ENCODE peak calls at places on chromosomes 13 and 19, in eight cellular contexts. One of them, this sample, is unnamed.

GRCh38 chr13:45974500-45974899 is 78.0 kb downstream of the ZC3H13 start:
- DNase-seq in neural progenitor cell: no peak
- DNase-seq in ovary: no peak
- DNase-seq in tibial nerve: no peak
- DNase-seq in cardiac muscle cell: no peak
- DNase-seq in tibial artery: no peak
- DNase-seq in psoas muscle: no peak
- DNase-seq in aorta: no peak
- DNase-seq in this sample: no peak

GRCh38 chr13:52851153-52851962 is 2.9 kb upstream of the PCDH8 start:
- DNase-seq in ovary: no peak
- DNase-seq in tibial nerve: no peak
- DNase-seq in aorta: peak; percentile 79
- DNase-seq in psoas muscle: peak; percentile 19
- DNase-seq in neural progenitor cell: peak; percentile 97
- DNase-seq in cardiac muscle cell: peak; percentile 73
- DNase-seq in tibial artery: peak; percentile 27
- DNase-seq in this sample: no peak

GRCh38 chr19:13681509-13681908 is 82.8 kb upstream of the MRI1 start:
- DNase-seq in ovary: no peak
- DNase-seq in aorta: no peak
- DNase-seq in cardiac muscle cell: no peak
- DNase-seq in tibial nerve: no peak
- DNase-seq in neural progenitor cell: no peak
- DNase-seq in psoas muscle: no peak
- DNase-seq in tibial artery: no peak
- DNase-seq in this sample: no peak

GRCh38 chr13:99282264-99283231 is 24.4 kb upstream of the GPR18 start:
- DNase-seq in neural progenitor cell: no peak
- DNase-seq in psoas muscle: no peak
- DNase-seq in tibial nerve: no peak
- DNase-seq in ovary: no peak
- DNase-seq in aorta: no peak
- DNase-seq in tibial artery: no peak
- DNase-seq in cardiac muscle cell: no peak
- DNase-seq in this sample: no peak

GRCh38 chr19:55605207-55605636 is 225 bp upstream of the ZNF865 start:
- DNase-seq in tibial artery: peak; percentile 95
- DNase-seq in ovary: peak; percentile 99
- DNase-seq in neural progenitor cell: peak; percentile 99
- DNase-seq in aorta: peak; percentile 100
- DNase-seq in tibial nerve: peak; percentile 90
- DNase-seq in psoas muscle: peak; percentile 98
- DNase-seq in cardiac muscle cell: peak; percentile 99
- DNase-seq in this sample: peak; percentile 96

GRCh38 chr13:85528578-85529215 is 270.5 kb downstream of the SLITRK6 start:
- DNase-seq in neural progenitor cell: no peak
- DNase-seq in ovary: no peak
- DNase-seq in psoas muscle: no peak
- DNase-seq in cardiac muscle cell: no peak
- DNase-seq in tibial artery: no peak
- DNase-seq in aorta: no peak
- DNase-seq in tibial nerve: no peak
- DNase-seq in this sample: no peak

GRCh38 chr13:51584731-51585191 is 499 bp downstream of the WDFY2 start:
- DNase-seq in cardiac muscle cell: peak; percentile 66
- DNase-seq in ovary: no peak
- DNase-seq in aorta: peak; percentile 85
- DNase-seq in tibial artery: peak; percentile 54
- DNase-seq in tibial nerve: peak; percentile 32
- DNase-seq in psoas muscle: peak; percentile 55
- DNase-seq in neural progenitor cell: peak; percentile 84
- DNase-seq in this sample: peak; percentile 74

GRCh38 chr19:34985249-34986022 is 14.7 kb upstream of the GRAMD1A start:
- DNase-seq in neural progenitor cell: peak; percentile 38
- DNase-seq in tibial artery: peak; percentile 54
- DNase-seq in tibial nerve: no peak
- DNase-seq in cardiac muscle cell: no peak
- DNase-seq in aorta: peak; percentile 78
- DNase-seq in psoas muscle: peak; percentile 51
- DNase-seq in ovary: no peak
- DNase-seq in this sample: peak; percentile 72

GRCh38 chr13:112107289-112107688 is 40.3 kb downstream of the SOX1 start:
- DNase-seq in cardiac muscle cell: no peak
- DNase-seq in aorta: peak; percentile 57
- DNase-seq in neural progenitor cell: no peak
- DNase-seq in psoas muscle: no peak
- DNase-seq in tibial nerve: no peak
- DNase-seq in tibial artery: no peak
- DNase-seq in ovary: no peak
- DNase-seq in this sample: no peak

GRCh38 chr19:51026554-51026831 is at the start of gene KLK11:
- DNase-seq in cardiac muscle cell: no peak
- DNase-seq in aorta: no peak
- DNase-seq in tibial artery: no peak
- DNase-seq in tibial nerve: no peak
- DNase-seq in neural progenitor cell: no peak
- DNase-seq in psoas muscle: no peak
- DNase-seq in ovary: no peak
- DNase-seq in this sample: no peak

GRCh38 chr13:98291658-98292057 is 114.6 kb upstream of the RNF113B start:
- DNase-seq in psoas muscle: no peak
- DNase-seq in neural progenitor cell: no peak
- DNase-seq in cardiac muscle cell: no peak
- DNase-seq in ovary: no peak
- DNase-seq in tibial nerve: no peak
- DNase-seq in tibial artery: no peak
- DNase-seq in aorta: no peak
- DNase-seq in this sample: no peak

GRCh38 chr19:3149526-3150505 is 14.0 kb downstream of the GNA15 start:
- DNase-seq in cardiac muscle cell: no peak
- DNase-seq in tibial nerve: no peak
- DNase-seq in neural progenitor cell: peak; percentile 29
- DNase-seq in psoas muscle: no peak
- DNase-seq in aorta: peak; percentile 67
- DNase-seq in tibial artery: no peak
- DNase-seq in ovary: no peak
- DNase-seq in this sample: no peak

GRCh38 chr19:3504723-3505122 is 1.4 kb upstream of the FZR1 start:
- DNase-seq in neural progenitor cell: no peak
- DNase-seq in tibial artery: no peak
- DNase-seq in tibial nerve: no peak
- DNase-seq in ovary: no peak
- DNase-seq in aorta: no peak
- DNase-seq in psoas muscle: no peak
- DNase-seq in cardiac muscle cell: no peak
- DNase-seq in this sample: no peak

GRCh38 chr19:53977429-53977990 is 13.9 kb upstream of the CACNG6 start:
- DNase-seq in neural progenitor cell: peak; percentile 95
- DNase-seq in tibial nerve: peak; percentile 24
- DNase-seq in aorta: peak; percentile 85
- DNase-seq in psoas muscle: peak; percentile 73
- DNase-seq in cardiac muscle cell: peak; percentile 91
- DNase-seq in ovary: peak; percentile 41
- DNase-seq in tibial artery: peak; percentile 83
- DNase-seq in this sample: peak; percentile 80

GRCh38 chr13:112441779-112442310 is 65.7 kb downstream of the SPACA7 start:
- DNase-seq in aorta: peak; percentile 53
- DNase-seq in tibial nerve: no peak
- DNase-seq in neural progenitor cell: no peak
- DNase-seq in ovary: no peak
- DNase-seq in tibial artery: no peak
- DNase-seq in psoas muscle: no peak
- DNase-seq in cardiac muscle cell: no peak
- DNase-seq in this sample: peak; percentile 26

GRCh38 chr19:39074205-39074692 is 9.9 kb upstream of the ACP7 start:
- DNase-seq in ovary: no peak
- DNase-seq in tibial artery: no peak
- DNase-seq in cardiac muscle cell: no peak
- DNase-seq in psoas muscle: no peak
- DNase-seq in neural progenitor cell: no peak
- DNase-seq in tibial nerve: no peak
- DNase-seq in aorta: no peak
- DNase-seq in this sample: no peak

GRCh38 chr19:51602189-51602854 is 27.9 kb downstream of the SIGLEC5 start:
- DNase-seq in aorta: no peak
- DNase-seq in psoas muscle: no peak
- DNase-seq in ovary: no peak
- DNase-seq in neural progenitor cell: no peak
- DNase-seq in tibial nerve: no peak
- DNase-seq in cardiac muscle cell: no peak
- DNase-seq in tibial artery: no peak
- DNase-seq in this sample: no peak

GRCh38 chr13:31434613-31435012 is 234.8 kb downstream of the B3GLCT start:
- DNase-seq in tibial artery: no peak
- DNase-seq in aorta: no peak
- DNase-seq in cardiac muscle cell: no peak
- DNase-seq in psoas muscle: no peak
- DNase-seq in neural progenitor cell: no peak
- DNase-seq in tibial nerve: no peak
- DNase-seq in ovary: no peak
- DNase-seq in this sample: no peak

GRCh38 chr13:93039131-93039530 is 187.5 kb upstream of the GPC6 start:
- DNase-seq in ovary: no peak
- DNase-seq in aorta: no peak
- DNase-seq in neural progenitor cell: no peak
- DNase-seq in psoas muscle: no peak
- DNase-seq in tibial artery: no peak
- DNase-seq in cardiac muscle cell: no peak
- DNase-seq in tibial nerve: no peak
- DNase-seq in this sample: no peak

DNA sequence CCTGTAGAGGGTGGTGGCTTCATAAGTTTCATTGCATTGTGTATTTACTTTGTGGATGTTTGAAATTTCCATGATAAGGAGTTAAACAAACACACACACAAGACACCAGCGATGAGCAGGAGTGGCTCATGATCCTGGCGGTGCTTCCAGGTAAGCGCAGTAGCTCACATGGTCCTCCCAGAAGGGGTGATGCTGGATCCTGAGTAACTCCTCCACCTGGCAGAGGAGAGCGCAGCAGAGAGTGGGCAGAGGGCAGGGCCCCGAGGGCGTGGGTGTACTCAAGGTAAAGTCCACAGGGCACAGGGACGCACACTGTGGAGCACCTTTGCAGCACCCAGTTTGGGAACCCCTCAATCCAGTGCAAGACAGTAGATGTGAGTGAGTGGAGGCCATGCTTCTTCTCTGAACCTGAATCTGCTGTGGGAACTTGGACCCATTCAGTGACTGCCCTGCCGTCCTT is 54.0 kb downstream of the RFX2 start:
- DNase-seq in tibial artery: no peak
- DNase-seq in ovary: no peak
- DNase-seq in tibial nerve: no peak
- DNase-seq in neural progenitor cell: no peak
- DNase-seq in cardiac muscle cell: no peak
- DNase-seq in psoas muscle: no peak
- DNase-seq in aorta: peak; percentile 76
- DNase-seq in this sample: no peak
- H3K4me1 ChIP-seq in tibial artery: peaks cover 56% of the 10 kb centered on the region
- H3K4me1 ChIP-seq in ovary: peaks cover 19% of the 10 kb centered on the region
- H3K4me1 ChIP-seq in tibial nerve: peaks cover 24% of the 10 kb centered on the region
- H3K4me1 ChIP-seq in neural progenitor cell: no peaks in the 10 kb centered on the region
- H3K4me1 ChIP-seq in cardiac muscle cell: no peaks in the 10 kb centered on the region
- H3K4me1 ChIP-seq in psoas muscle: peaks cover 21% of the 10 kb centered on the region
- H3K4me1 ChIP-seq in aorta: peaks cover 5% of the 10 kb centered on the region
- H3K4me1 ChIP-seq in this sample: peaks cover 54% of the 10 kb centered on the region

GRCh38 chr19:8609210-8610040 is 1.1 kb downstream of the ADAMTS10 start:
- DNase-seq in psoas muscle: peak; percentile 73
- DNase-seq in ovary: peak; percentile 58
- DNase-seq in tibial nerve: peak; percentile 35
- DNase-seq in neural progenitor cell: peak; percentile 92
- DNase-seq in tibial artery: peak; percentile 81
- DNase-seq in aorta: peak; percentile 89
- DNase-seq in cardiac muscle cell: peak; percentile 68
- DNase-seq in this sample: peak; percentile 78

GRCh38 chr19:8611890-8612806 is 1.6 kb upstream of the ADAMTS10 start:
- DNase-seq in tibial artery: peak; percentile 85
- DNase-seq in tibial nerve: no peak
- DNase-seq in cardiac muscle cell: no peak
- DNase-seq in ovary: peak; percentile 68
- DNase-seq in neural progenitor cell: no peak
- DNase-seq in aorta: peak; percentile 92
- DNase-seq in psoas muscle: peak; percentile 85
- DNase-seq in this sample: peak; percentile 92

GRCh38 chr19:8610041-8610927 is at the start of gene ADAMTS10:
- DNase-seq in tibial artery: peak; percentile 50
- DNase-seq in psoas muscle: peak; percentile 47
- DNase-seq in cardiac muscle cell: peak; percentile 69
- DNase-seq in aorta: peak; percentile 87
- DNase-seq in ovary: peak; percentile 71
- DNase-seq in neural progenitor cell: peak; percentile 74
- DNase-seq in tibial nerve: no peak
- DNase-seq in this sample: no peak

GRCh38 chr19:8611391-8611883 is 922 bp upstream of the ADAMTS10 start:
- DNase-seq in tibial artery: peak; percentile 45
- DNase-seq in aorta: peak; percentile 80
- DNase-seq in neural progenitor cell: no peak
- DNase-seq in tibial nerve: no peak
- DNase-seq in cardiac muscle cell: no peak
- DNase-seq in psoas muscle: peak; percentile 48
- DNase-seq in ovary: peak; percentile 61
- DNase-seq in this sample: no peak

GRCh38 chr19:8610928-8611284 is 391 bp upstream of the ADAMTS10 start:
- DNase-seq in psoas muscle: no peak
- DNase-seq in tibial nerve: no peak
- DNase-seq in ovary: no peak
- DNase-seq in cardiac muscle cell: no peak
- DNase-seq in neural progenitor cell: no peak
- DNase-seq in aorta: no peak
- DNase-seq in tibial artery: no peak
- DNase-seq in this sample: no peak
- H3K4me3 ChIP-seq in psoas muscle: peak overlapping the region; percentile 66
- H3K4me3 ChIP-seq in tibial nerve: no peak overlapping the region
- H3K4me3 ChIP-seq in ovary: peak overlapping the region; percentile 58
- H3K4me3 ChIP-seq in cardiac muscle cell: peak overlapping the region; percentile 49
- H3K4me3 ChIP-seq in neural progenitor cell: peak overlapping the region; percentile 76
- H3K4me3 ChIP-seq in aorta: peak overlapping the region; percentile 81
- H3K4me3 ChIP-seq in tibial artery: peak overlapping the region; percentile 82
- H3K4me3 ChIP-seq in this sample: peak overlapping the region; percentile 58

DNA sequence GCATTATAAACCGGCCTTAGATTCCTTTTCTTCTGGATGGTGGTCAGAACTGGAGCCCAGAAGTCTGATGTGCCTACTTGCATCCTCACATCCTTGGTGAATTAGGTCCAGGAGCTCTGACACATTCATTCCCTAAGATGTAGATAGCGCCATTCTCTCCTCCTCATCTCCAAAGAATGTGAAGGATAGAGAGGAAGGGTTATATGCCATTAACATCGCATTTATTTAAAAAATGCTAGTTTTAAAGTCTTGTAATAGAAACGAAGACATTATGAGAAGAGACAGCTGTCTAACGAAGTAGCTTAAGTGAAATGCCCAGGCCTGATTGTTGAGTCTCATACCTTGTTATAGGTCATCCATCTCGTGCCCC is 9.7 kb downstream of the MBNL2 start:
- DNase-seq in tibial nerve: no peak
- DNase-seq in tibial artery: no peak
- DNase-seq in ovary: no peak
- DNase-seq in aorta: no peak
- DNase-seq in psoas muscle: no peak
- DNase-seq in cardiac muscle cell: no peak
- DNase-seq in neural progenitor cell: no peak
- DNase-seq in this sample: no peak
- H3K4me1 ChIP-seq in tibial nerve: peaks cover 55% of the 10 kb centered on the region
- H3K4me1 ChIP-seq in tibial artery: peaks cover 92% of the 10 kb centered on the region
- H3K4me1 ChIP-seq in ovary: peaks cover 25% of the 10 kb centered on the region
- H3K4me1 ChIP-seq in aorta: peaks cover 15% of the 10 kb centered on the region
- H3K4me1 ChIP-seq in psoas muscle: peaks cover 87% of the 10 kb centered on the region
- H3K4me1 ChIP-seq in cardiac muscle cell: peaks cover 11% of the 10 kb centered on the region
- H3K4me1 ChIP-seq in neural progenitor cell: peaks cover 14% of the 10 kb centered on the region
- H3K4me1 ChIP-seq in this sample: peaks cover 96% of the 10 kb centered on the region

GRCh38 chr19:10005632-10006334 is 4.5 kb downstream of the COL5A3 start:
- DNase-seq in neural progenitor cell: no peak
- DNase-seq in ovary: peak; percentile 36
- DNase-seq in cardiac muscle cell: no peak
- DNase-seq in aorta: no peak
- DNase-seq in tibial artery: no peak
- DNase-seq in tibial nerve: no peak
- DNase-seq in psoas muscle: no peak
- DNase-seq in this sample: no peak
- H3K4me3 ChIP-seq in neural progenitor cell: no peak overlapping the region
- H3K4me3 ChIP-seq in ovary: no peak overlapping the region
- H3K4me3 ChIP-seq in cardiac muscle cell: no peak overlapping the region
- H3K4me3 ChIP-seq in aorta: no peak overlapping the region
- H3K4me3 ChIP-seq in tibial artery: no peak overlapping the region
- H3K4me3 ChIP-seq in tibial nerve: no peak overlapping the region
- H3K4me3 ChIP-seq in psoas muscle: peak overlapping the region; percentile 7
- H3K4me3 ChIP-seq in this sample: no peak overlapping the region